ENCODE peak calls at places on chromosome 18, in six cellular contexts. T is suprapubic skin, R is brain microvascular endothelial cell, I is psoas muscle, P is AG04449, M is GM12878. B is an unnamed sample.

GRCh38 chr18:48918156-48918555 is 32.6 kb downstream of the SMAD7 start:
- DNase-seq in T (no peak), P (no peak), M (no peak), R (no peak), I (no peak), B (peak)

GRCh38 chr18:62751341-62751821 is 36.0 kb downstream of the PHLPP1 start:
- DNase-seq in M (no peak), T (no peak), P (no peak), I (no peak), R (peak), B (no peak)

GRCh38 chr18:39039828-39040227 is 1474.2 kb upstream of the CELF4 start:
- DNase-seq in M (no peak), R (no peak), P (no peak), I (no peak), T (no peak), B (no peak)

GRCh38 chr18:49368161-49368875 is 92.1 kb downstream of the DYM start:
- DNase-seq in T (no peak), P (no peak), R (no peak), M (no peak), I (no peak), B (no peak)

GRCh38 chr18:45357681-45358470 is 257.4 kb upstream of the SLC14A2 start:
- DNase-seq in R (no peak), M (no peak), T (no peak), P (no peak), I (no peak), B (no peak)

GRCh38 chr18:53789376-53790247 is 434.9 kb downstream of the MBD2 start:
- DNase-seq in R (no peak), P (no peak), I (no peak), M (no peak), T (no peak), B (no peak)

GRCh38 chr18:56890632-56891031 is 239.5 kb downstream of the WDR7 start:
- DNase-seq in I (no peak), M (no peak), T (no peak), R (peak), P (peak), B (no peak)

GRCh38 chr18:45012286-45012685 is 331.6 kb downstream of the SETBP1 start:
- DNase-seq in R (no peak), I (no peak), T (no peak), P (no peak), M (no peak), B (no peak)

GRCh38 chr18:26546170-26546874 is 2.0 kb downstream of the KCTD1 start:
- DNase-seq in P (no peak), T (no peak), I (no peak), M (no peak), R (no peak), B (no peak)

GRCh38 chr18:46428368-46428767 is 228.7 kb downstream of the LOXHD1 start:
- DNase-seq in R (no peak), T (no peak), I (no peak), P (no peak), M (no peak), B (no peak)

GRCh38 chr18:65326831-65327230 is 424.0 kb upstream of the CDH7 start:
- DNase-seq in T (no peak), M (no peak), I (no peak), R (no peak), P (no peak), B (no peak)

GRCh38 chr18:25298853-25299274 is 53.1 kb downstream of the ZNF521 start:
- DNase-seq in P (peak), M (no peak), I (peak), T (no peak), R (peak), B (no peak)

GRCh38 chr18:3450358-3451107 is 561 bp downstream of the TGIF1 start:
- DNase-seq in T (peak), P (no peak), M (no peak), I (peak), R (peak), B (no peak)

GRCh38 chr18:3529597-3529996 is 79.6 kb downstream of the TGIF1 start:
- DNase-seq in P (no peak), I (no peak), M (no peak), R (no peak), T (no peak), B (no peak)

GRCh38 chr18:75142677-75143076 is 66.3 kb downstream of the PTGR3 start:
- DNase-seq in T (peak), I (no peak), R (no peak), M (no peak), P (no peak), B (no peak)

GRCh38 chr18:37471619-37472018 is 94.0 kb downstream of the CELF4 start:
- DNase-seq in T (no peak), P (no peak), R (no peak), M (no peak), I (no peak), B (no peak)

GRCh38 chr18:9757851-9758587 is 49.9 kb downstream of the RAB31 start:
- DNase-seq in R (peak), I (no peak), P (no peak), T (peak), M (no peak), B (no peak)

GRCh38 chr18:11146947-11147345 is 2.4 kb downstream of the PIEZO2 start:
- DNase-seq in T (no peak), M (no peak), P (no peak), I (no peak), R (no peak), B (no peak)

GRCh38 chr18:56501896-56502295 is 136.5 kb downstream of the TXNL1 start:
- DNase-seq in I (no peak), P (no peak), M (no peak), T (no peak), R (no peak), B (no peak)

GRCh38 chr18:58431215-58431614 is 197.7 kb downstream of the ALPK2 start:
- DNase-seq in M (no peak), R (no peak), P (no peak), I (no peak), T (no peak), B (no peak)

GRCh38 chr18:1732143-1732542 is 827.5 kb downstream of the ADCYAP1 start:
- DNase-seq in P (no peak), I (no peak), T (no peak), M (no peak), R (no peak), B (no peak)

GRCh38 chr18:52439457-52439856 is 99.5 kb downstream of the DCC start:
- DNase-seq in T (no peak), M (no peak), P (no peak), R (no peak), I (no peak), B (no peak)

GRCh38 chr18:9615973-9616559 is 1.7 kb upstream of the PPP4R1 start:
- DNase-seq in I (no peak), M (no peak), T (no peak), P (no peak), R (no peak), B (no peak)

GRCh38 chr18:48904086-48904485 is 46.7 kb downstream of the SMAD7 start:
- DNase-seq in M (no peak), T (peak), R (no peak), P (no peak), I (no peak), B (peak)

GRCh38 chr18:49630246-49630699 is 68.4 kb downstream of the LIPG start:
- DNase-seq in R (no peak), I (no peak), M (no peak), P (no peak), T (no peak), B (no peak)

GRCh38 chr18:62996552-62996951 is 281.2 kb downstream of the PHLPP1 start:
- DNase-seq in I (no peak), P (no peak), M (no peak), T (no peak), R (no peak), B (no peak)

GRCh38 chr18:43893001-43893637 is 615.8 kb upstream of the SYT4 start:
- DNase-seq in T (no peak), P (peak), I (no peak), R (peak), M (no peak), B (no peak)

GRCh38 chr18:47876813-47877212 is 53.6 kb downstream of the SMAD2 start:
- DNase-seq in R (no peak), T (no peak), M (no peak), I (no peak), P (no peak), B (no peak)
- TF ChIP-seq CTCF in R (no peak), T (no peak), M (no peak), I (no peak), P (no peak), B (peak)

DNA sequence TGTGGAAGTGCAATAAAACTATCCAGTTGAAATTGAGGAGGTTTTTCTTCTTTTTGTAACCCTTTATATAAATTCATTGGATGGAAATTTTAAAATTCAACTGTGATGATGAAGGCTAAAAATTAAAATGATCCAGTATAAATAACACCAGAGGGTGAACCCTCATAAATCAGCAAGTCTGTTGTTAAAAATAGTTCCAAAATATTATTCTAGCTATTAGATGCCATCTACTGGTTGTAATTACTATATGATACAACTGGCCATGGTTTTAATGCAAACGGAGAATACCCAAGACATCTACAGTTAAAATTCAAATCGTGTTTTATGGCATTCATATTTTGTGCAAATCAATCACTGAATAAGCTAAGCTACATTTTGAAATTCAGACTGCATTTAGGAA is 53.8 kb downstream of the TMEM200C start:
- DNase-seq in M (no peak), R (no peak), T (no peak), I (no peak), P (no peak), B (no peak)
- TF ChIP-seq CTCF in M (no peak), R (no peak), T (no peak), I (no peak), P (no peak), B (peak)

DNA sequence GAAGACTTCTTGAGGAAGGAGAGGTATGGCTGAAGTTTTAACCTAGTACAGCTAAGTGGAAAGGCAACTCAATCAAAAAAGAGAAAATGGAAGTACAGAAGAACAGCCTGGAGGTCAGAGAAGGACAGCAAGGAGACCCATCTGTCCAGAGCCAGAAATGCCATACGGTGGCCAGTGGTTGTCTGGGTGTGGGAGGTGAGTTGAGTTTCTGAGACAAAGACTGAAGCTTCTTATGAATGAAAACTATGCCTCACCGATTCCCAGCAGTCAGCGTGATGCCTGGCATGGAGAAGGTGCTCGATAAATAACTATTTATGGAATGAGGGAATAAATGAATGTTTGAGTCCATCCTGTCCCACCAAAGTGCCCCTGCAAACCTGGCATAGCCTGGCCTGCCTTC is 98.8 kb downstream of the MRO start:
- DNase-seq in R (no peak), I (no peak), M (no peak), P (no peak), T (no peak), B (no peak)
- TF ChIP-seq CTCF in R (no peak), I (no peak), M (no peak), P (no peak), T (no peak), B (no peak)

DNA sequence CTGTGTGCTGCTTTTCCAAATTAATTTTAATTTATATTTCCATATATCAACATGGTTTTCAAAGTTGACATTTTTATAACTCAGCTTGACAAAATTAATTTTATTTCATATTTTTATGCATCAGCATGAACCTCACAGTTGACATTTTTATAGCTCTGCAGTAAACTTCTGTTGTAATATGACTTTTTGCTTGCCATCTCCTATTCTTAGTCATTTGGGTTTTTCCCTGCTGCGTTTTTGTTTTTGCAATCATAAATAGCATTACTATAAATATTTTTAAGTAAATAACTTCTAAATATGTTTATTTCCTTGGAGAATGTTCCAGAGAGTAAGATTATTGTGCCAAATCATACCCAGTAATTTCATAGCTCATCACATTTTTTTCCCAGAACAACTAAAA is 21.0 kb upstream of the L3MBTL4 start:
- DNase-seq in P (no peak), I (no peak), M (no peak), R (no peak), T (no peak), B (no peak)
- TF ChIP-seq CTCF in P (no peak), I (no peak), M (no peak), R (no peak), T (no peak), B (no peak)

GRCh38 chr18:64103979-64104378 is 44.9 kb downstream of the LINC00305 start:
- DNase-seq in R (no peak), I (no peak), M (no peak), T (no peak), P (no peak), B (no peak)
- TF ChIP-seq CTCF in R (no peak), I (no peak), M (peak), T (no peak), P (no peak), B (peak)

GRCh38 chr18:76437011-76437410 is 58.0 kb downstream of the ZNF516 start:
- DNase-seq in P (no peak), M (no peak), T (no peak), R (no peak), I (no peak), B (peak)

GRCh38 chr18:76434452-76434851 is 60.6 kb downstream of the ZNF516 start:
- DNase-seq in R (no peak), P (no peak), I (no peak), T (no peak), M (no peak), B (peak)

GRCh38 chr18:76433788-76434187 is 61.3 kb downstream of the ZNF516 start:
- DNase-seq in I (no peak), M (no peak), R (no peak), P (no peak), T (no peak), B (no peak)

GRCh38 chr18:76436342-76436741 is 58.7 kb downstream of the ZNF516 start:
- DNase-seq in M (no peak), P (no peak), T (no peak), R (no peak), I (no peak), B (no peak)

DNA sequence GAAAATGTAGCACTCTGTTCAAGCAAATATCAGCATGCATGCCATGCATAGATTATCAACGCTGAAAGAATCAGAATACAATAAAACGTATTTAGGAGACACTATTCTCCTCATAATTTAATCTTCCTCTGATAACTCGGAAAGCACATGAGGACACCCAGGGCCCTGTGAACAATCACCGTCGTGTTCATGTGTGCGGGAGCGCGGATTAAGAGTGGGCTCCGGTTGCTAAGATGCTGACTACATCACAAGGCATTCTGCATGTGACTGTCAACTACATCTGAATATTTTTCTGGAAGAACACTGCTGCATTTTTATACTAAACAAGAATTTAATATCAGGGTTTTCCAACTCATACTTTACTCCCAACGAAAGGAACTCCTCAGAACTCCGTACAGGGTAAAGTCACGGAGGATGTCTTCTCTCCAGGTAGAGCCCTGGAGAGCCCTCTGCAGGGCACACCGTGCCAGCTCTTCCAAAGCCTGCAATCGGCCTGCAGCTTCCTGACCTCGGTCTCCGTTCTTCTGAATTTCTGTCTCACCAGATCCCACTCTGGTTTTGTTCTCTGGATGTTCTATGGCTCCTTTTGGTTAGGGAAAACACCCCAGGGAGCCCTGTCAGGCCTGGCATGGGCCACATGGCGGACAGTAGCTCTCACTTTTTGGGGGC is 59.6 kb downstream of the ZNF516 start:
- DNase-seq in M (no peak), P (no peak), R (no peak), I (no peak), T (no peak), B (no peak)
- TF ChIP-seq CTCF in M (no peak), P (no peak), R (peak), I (no peak), T (no peak), B (peak)

GRCh38 chr18:13374096-13374467 is 155.5 kb downstream of the LDLRAD4 start:
- DNase-seq in P (no peak), R (no peak), M (no peak), I (no peak), T (no peak), B (no peak)

GRCh38 chr18:13376298-13376840 is 157.8 kb downstream of the LDLRAD4 start:
- DNase-seq in R (no peak), T (no peak), M (no peak), P (no peak), I (no peak), B (no peak)

GRCh38 chr18:13376841-13377351 is 158.3 kb downstream of the LDLRAD4 start:
- DNase-seq in T (no peak), P (no peak), M (no peak), I (no peak), R (no peak), B (no peak)

GRCh38 chr18:13374468-13375301 is 156.1 kb downstream of the LDLRAD4 start:
- DNase-seq in P (no peak), T (no peak), R (peak), I (no peak), M (no peak), B (no peak)

DNA sequence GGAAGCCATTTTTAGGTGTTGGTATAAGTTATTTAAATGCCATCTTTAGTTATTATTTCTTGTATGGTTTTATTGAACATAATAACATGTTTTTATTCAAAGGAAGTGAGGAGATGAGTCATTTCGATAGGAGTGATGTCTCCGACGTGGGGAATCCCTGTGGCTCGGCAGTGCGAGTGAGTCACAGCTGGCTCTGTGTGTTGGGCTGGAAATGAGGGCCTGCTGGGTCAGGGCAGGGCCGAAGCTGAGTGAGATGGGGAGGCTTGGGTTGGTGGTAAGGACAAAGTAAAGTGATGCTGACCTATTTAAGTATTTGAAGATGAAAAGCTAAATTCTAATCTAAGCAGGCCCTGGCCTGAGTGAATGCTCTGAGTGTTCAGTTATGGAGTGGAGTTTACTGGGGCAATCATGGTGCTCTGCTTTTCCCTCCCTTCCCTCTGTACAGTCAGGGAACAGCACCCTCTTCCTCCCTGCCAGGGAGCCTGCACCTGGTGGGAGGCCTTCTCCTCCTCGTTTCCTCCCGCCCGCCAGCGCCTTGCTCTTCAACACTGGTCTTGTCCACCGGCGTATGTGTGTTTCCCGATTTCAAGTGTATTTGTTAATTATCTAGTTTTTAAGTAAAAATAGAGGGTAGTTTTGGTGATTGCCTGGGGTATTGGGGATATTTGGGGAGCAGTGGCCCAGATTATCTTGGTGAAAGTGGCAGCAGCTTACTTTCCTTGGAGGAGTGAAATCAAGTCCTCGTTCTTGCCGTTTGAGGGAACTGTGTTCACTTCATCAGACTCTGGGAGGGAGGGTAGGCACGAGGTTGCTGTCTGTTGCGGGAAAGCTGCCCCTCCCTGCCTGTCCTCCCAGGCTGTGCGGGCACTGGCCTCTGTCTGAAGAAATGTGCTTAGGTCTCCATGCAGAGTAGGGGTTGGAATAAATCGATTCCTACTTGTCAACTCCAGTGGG is 157.0 kb downstream of the LDLRAD4 start:
- DNase-seq in P (peak), T (peak), I (peak), R (peak), M (peak), B (no peak)
- TF ChIP-seq CTCF in P (no peak), T (no peak), I (no peak), R (peak), M (no peak), B (peak)

GRCh38 chr18:36424741-36425142 is 127.2 kb downstream of the FHOD3 start:
- DNase-seq in T (no peak), P (no peak), M (no peak), R (no peak), I (no peak), B (no peak)
- TF ChIP-seq CTCF in T (no peak), P (no peak), M (no peak), R (no peak), I (no peak), B (no peak)

GRCh38 chr18:79527656-79528055 is 131.9 kb downstream of the NFATC1 start:
- DNase-seq in R (no peak), T (peak), I (no peak), M (no peak), P (no peak), B (peak)
- TF ChIP-seq CTCF in R (no peak), T (no peak), I (no peak), M (no peak), P (no peak), B (no peak)

GRCh38 chr18:51196116-51196810 is 1.2 kb downstream of the MEX3C start:
- DNase-seq in P (no peak), M (no peak), T (peak), I (peak), R (peak), B (no peak)
- TF ChIP-seq CTCF in P (no peak), M (no peak), T (no peak), I (no peak), R (no peak), B (no peak)